ENCODE peak calls at places on chromosomes 7 and 10, in four cellular contexts. L is SK-N-SH, U is Panc1, S is transverse colon. G is an unnamed sample. For H3K9me3, the result is how much of the 10 kb centered on the place peaks cover.

GRCh38 chr10:23976285-23976684 is 232.7 kb upstream of the KIAA1217 start:
- DNase-seq in S (no peak), U (no peak), L (no peak), G (no peak)

GRCh38 chr7:8190121-8190895 is 71.7 kb downstream of the ICA1 start:
- DNase-seq in S (peak), L (peak), U (peak), G (peak)

GRCh38 chr7:120028636-120029035 is 244.3 kb upstream of the KCND2 start:
- DNase-seq in U (no peak), L (no peak), S (no peak), G (no peak)

GRCh38 chr7:46680147-46680546 is 759.1 kb upstream of the IGFBP3 start:
- DNase-seq in L (no peak), U (no peak), S (no peak), G (no peak)

GRCh38 chr10:35375091-35375765 is 38.9 kb downstream of the CCNY start:
- DNase-seq in U (no peak), S (no peak), L (no peak), G (no peak)

GRCh38 chr10:79948976-79949722 is at the start of gene SFTPD:
- DNase-seq in S (no peak), U (no peak), L (no peak), G (no peak)

GRCh38 chr10:9825491-9826018 is 1192.1 kb upstream of the CELF2 start:
- DNase-seq in U (no peak), S (no peak), L (no peak), G (no peak)

GRCh38 chr10:74500806-74501205 is 325.6 kb upstream of the KAT6B start:
- DNase-seq in L (no peak), S (no peak), U (no peak), G (no peak)

GRCh38 chr7:117051808-117052207 is 98.5 kb downstream of the ST7 start:
- DNase-seq in L (no peak), S (no peak), U (no peak), G (no peak)

GRCh38 chr7:4203786-4204185 is 478.3 kb upstream of the FOXK1 start:
- DNase-seq in L (no peak), U (no peak), S (no peak), G (no peak)

GRCh38 chr10:22010973-22011408 is 7.5 kb upstream of the DNAJC1 start:
- DNase-seq in U (no peak), L (no peak), S (no peak), G (no peak)

GRCh38 chr10:128481152-128481551 is 354.9 kb upstream of the MKI67 start:
- DNase-seq in L (no peak), U (no peak), S (no peak), G (no peak)

GRCh38 chr10:15433850-15434537 is 62.9 kb upstream of the FAM171A1 start:
- DNase-seq in L (peak), S (no peak), U (no peak), G (no peak)

GRCh38 chr10:13669182-13669860 is 82.6 kb downstream of the PRPF18 start:
- DNase-seq in L (no peak), U (no peak), S (no peak), G (no peak)

GRCh38 chr10:85641479-85641967 is 725.1 kb downstream of the GRID1 start:
- DNase-seq in L (no peak), U (peak), S (no peak), G (no peak)

GRCh38 chr10:29204119-29204518 is 84.8 kb upstream of the LYZL1 start:
- DNase-seq in U (no peak), S (no peak), L (peak), G (no peak)

GRCh38 chr10:101319241-101319915 is 34.6 kb upstream of the BTRC start:
- DNase-seq in L (no peak), S (no peak), U (no peak), G (peak)

GRCh38 chr7:155263522-155264197 is 34.0 kb upstream of the INSIG1 start:
- DNase-seq in S (no peak), U (no peak), L (peak), G (no peak)

GRCh38 chr7:37336259-37336658 is 112.4 kb downstream of the ELMO1 start:
- DNase-seq in S (peak), U (no peak), L (no peak), G (no peak)

GRCh38 chr7:25575634-25576033 is 347.3 kb upstream of the NPVF start:
- DNase-seq in S (no peak), L (no peak), U (no peak), G (no peak)

GRCh38 chr10:119251315-119251708 is 43.9 kb downstream of the GRK5 start:
- DNase-seq in L (no peak), S (no peak), U (no peak), G (no peak)

GRCh38 chr10:69404786-69405185 is 11.9 kb downstream of the TACR2 start:
- DNase-seq in U (no peak), S (no peak), L (no peak), G (no peak)

GRCh38 chr7:17347426-17347825 is 49.0 kb downstream of the AHR start:
- DNase-seq in L (no peak), U (no peak), S (no peak), G (no peak)

GRCh38 chr10:132904169-132904813 is 38.1 kb downstream of the CFAP46 start:
- DNase-seq in L (peak), S (no peak), U (peak), G (no peak)

GRCh38 chr7:81183326-81183725 is 264.5 kb upstream of the SEMA3C start:
- DNase-seq in S (no peak), U (no peak), L (no peak), G (no peak)

GRCh38 chr10:46310851-46311250 is 24.1 kb downstream of the ANTXRL start:
- DNase-seq in U (no peak), L (no peak), S (no peak), G (no peak)

DNA sequence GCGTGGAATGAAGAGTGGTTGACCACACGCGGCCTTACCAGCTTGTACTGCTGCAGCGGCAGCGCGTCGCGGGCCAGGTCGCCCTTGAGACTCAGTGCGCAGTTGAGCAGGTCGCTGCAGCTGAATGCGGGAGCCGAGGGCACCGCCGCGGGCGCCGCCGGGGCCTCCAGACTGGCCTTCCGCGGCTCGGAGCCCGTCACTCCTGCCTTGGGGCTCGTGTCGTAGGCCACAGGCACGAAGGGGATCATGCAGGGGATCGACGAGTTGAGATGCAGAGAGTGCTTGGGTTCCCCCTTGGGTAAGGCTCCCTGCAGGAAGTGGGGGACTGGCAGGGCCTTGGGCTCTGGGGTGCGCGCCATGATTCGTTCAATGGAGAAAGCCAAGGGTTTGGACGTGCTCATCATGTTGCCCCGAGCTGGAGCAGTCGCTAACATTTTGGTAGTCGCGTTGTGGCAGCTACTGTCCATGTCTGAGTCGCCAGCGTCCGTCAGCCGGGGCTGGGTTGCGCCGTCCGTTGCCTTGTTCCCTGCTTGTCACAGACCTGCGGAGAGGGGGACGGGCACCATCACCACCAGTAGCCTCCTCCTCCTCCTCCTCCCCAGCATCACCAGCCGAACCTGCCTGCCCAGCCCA is 463 bp downstream of the FEZF1 start:
- DNase-seq in L (peak), U (no peak), S (no peak), G (no peak)
- H3K4me3 ChIP-seq in L (no peak), U (peak), S (no peak), G (peak)

GRCh38 chr7:64192148-64192704 is 14.8 kb upstream of the ZNF735 start:
- DNase-seq in S (no peak), U (no peak), L (no peak), G (no peak)

GRCh38 chr7:64183126-64183742 is 23.8 kb upstream of the ZNF735 start:
- DNase-seq in L (peak), U (no peak), S (no peak), G (no peak)

GRCh38 chr7:64184376-64184775 is 22.6 kb upstream of the ZNF735 start:
- DNase-seq in U (no peak), S (no peak), L (no peak), G (no peak)

GRCh38 chr7:64183827-64184372 is 23.1 kb upstream of the ZNF735 start:
- DNase-seq in L (peak), U (no peak), S (no peak), G (no peak)

GRCh38 chr7:64187408-64187807 is 19.6 kb upstream of the ZNF735 start:
- DNase-seq in L (no peak), U (no peak), S (no peak), G (no peak)
- H3K9me3 ChIP-seq in L (under half), U (under half), S (under half), G (under half)

GRCh38 chr10:50623299-50624153 is at the start of gene SGMS1:
- DNase-seq in U (no peak), S (peak), L (peak), G (no peak)
- TF ChIP-seq POLR2AphosphoS5 in U (no peak), S (peak), L (no peak), G (no peak)

DNA sequence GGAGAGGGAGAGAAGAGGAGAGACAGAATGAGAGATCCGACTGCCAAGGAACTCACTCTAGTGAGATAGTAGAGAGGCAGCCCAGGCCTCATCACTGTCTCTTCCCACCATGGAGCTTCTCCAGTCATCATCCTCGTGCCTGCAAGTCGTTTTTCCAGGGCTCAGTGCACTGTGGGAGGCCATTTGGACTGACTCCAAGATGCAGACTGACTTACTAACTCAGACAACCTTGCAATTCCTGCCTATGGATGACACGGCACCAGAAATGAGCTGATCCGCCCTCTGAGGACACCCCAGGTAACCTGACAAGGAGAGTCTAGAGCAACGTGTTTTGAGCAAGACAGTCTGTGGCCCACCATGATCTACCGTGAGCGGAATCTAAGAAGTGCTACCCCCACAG is 154.9 kb downstream of the GLI3 start:
- DNase-seq in U (no peak), S (no peak), L (no peak), G (no peak)
- H3K4me3 ChIP-seq in U (no peak), S (no peak), L (no peak), G (peak)

G was measured in SK-N-MC.